ENCODE peak calls at places on chromosomes 4 and X, in ten cellular contexts. One of them, this sample, is unnamed.

GRCh38 chr4:1463088-1463926 is 57.1 kb upstream of the NKX1-1 start:
- DNase-seq in nucleus accumbens: no peak
- DNase-seq in kidney epithelial cell: no peak
- DNase-seq in Caco-2: no peak
- DNase-seq in foreskin fibroblast: peak
- DNase-seq in psoas muscle: no peak
- DNase-seq in omental fat pad: no peak
- DNase-seq in fibroblast of pulmonary artery: peak
- DNase-seq in pons: no peak
- DNase-seq in stimulated activated CD4-positive, alpha-beta T cell treated with anti-CD3 and anti-CD28 coated beads, Interleukin-15, amount 100 ng/mL, for 1 hour: no peak
- DNase-seq in this sample: no peak

GRCh38 chr4:15729910-15730533 is 27.2 kb downstream of the BST1 start:
- DNase-seq in pons: peak
- DNase-seq in foreskin fibroblast: peak
- DNase-seq in Caco-2: peak
- DNase-seq in nucleus accumbens: no peak
- DNase-seq in kidney epithelial cell: no peak
- DNase-seq in fibroblast of pulmonary artery: peak
- DNase-seq in psoas muscle: no peak
- DNase-seq in omental fat pad: no peak
- DNase-seq in stimulated activated CD4-positive, alpha-beta T cell treated with anti-CD3 and anti-CD28 coated beads, Interleukin-15, amount 100 ng/mL, for 1 hour: no peak
- DNase-seq in this sample: no peak

GRCh38 chr4:184953421-184953820 is 64.9 kb upstream of the HELT start:
- DNase-seq in pons: no peak
- DNase-seq in kidney epithelial cell: no peak
- DNase-seq in stimulated activated CD4-positive, alpha-beta T cell treated with anti-CD3 and anti-CD28 coated beads, Interleukin-15, amount 100 ng/mL, for 1 hour: no peak
- DNase-seq in foreskin fibroblast: no peak
- DNase-seq in Caco-2: no peak
- DNase-seq in nucleus accumbens: no peak
- DNase-seq in fibroblast of pulmonary artery: no peak
- DNase-seq in psoas muscle: no peak
- DNase-seq in omental fat pad: no peak
- DNase-seq in this sample: no peak

GRCh38 chrX:53695901-53696300 is 9.4 kb upstream of the HUWE1 start:
- DNase-seq in psoas muscle: no peak
- DNase-seq in foreskin fibroblast: no peak
- DNase-seq in kidney epithelial cell: no peak
- DNase-seq in Caco-2: no peak
- DNase-seq in pons: no peak
- DNase-seq in nucleus accumbens: peak
- DNase-seq in stimulated activated CD4-positive, alpha-beta T cell treated with anti-CD3 and anti-CD28 coated beads, Interleukin-15, amount 100 ng/mL, for 1 hour: no peak
- DNase-seq in omental fat pad: no peak
- DNase-seq in fibroblast of pulmonary artery: no peak
- DNase-seq in this sample: no peak

GRCh38 chr4:15476396-15476795 is 6.7 kb downstream of the CC2D2A start:
- DNase-seq in foreskin fibroblast: no peak
- DNase-seq in nucleus accumbens: no peak
- DNase-seq in pons: no peak
- DNase-seq in kidney epithelial cell: no peak
- DNase-seq in omental fat pad: no peak
- DNase-seq in Caco-2: no peak
- DNase-seq in psoas muscle: no peak
- DNase-seq in fibroblast of pulmonary artery: no peak
- DNase-seq in stimulated activated CD4-positive, alpha-beta T cell treated with anti-CD3 and anti-CD28 coated beads, Interleukin-15, amount 100 ng/mL, for 1 hour: no peak
- DNase-seq in this sample: no peak

GRCh38 chr4:169286562-169287301 is 16.0 kb upstream of the SH3RF1 start:
- DNase-seq in nucleus accumbens: no peak
- DNase-seq in stimulated activated CD4-positive, alpha-beta T cell treated with anti-CD3 and anti-CD28 coated beads, Interleukin-15, amount 100 ng/mL, for 1 hour: no peak
- DNase-seq in Caco-2: no peak
- DNase-seq in kidney epithelial cell: no peak
- DNase-seq in psoas muscle: no peak
- DNase-seq in fibroblast of pulmonary artery: peak
- DNase-seq in foreskin fibroblast: peak
- DNase-seq in pons: no peak
- DNase-seq in omental fat pad: no peak
- DNase-seq in this sample: no peak

GRCh38 chr4:11011249-11011648 is 326.7 kb upstream of the CLNK start:
- DNase-seq in pons: no peak
- DNase-seq in stimulated activated CD4-positive, alpha-beta T cell treated with anti-CD3 and anti-CD28 coated beads, Interleukin-15, amount 100 ng/mL, for 1 hour: no peak
- DNase-seq in fibroblast of pulmonary artery: no peak
- DNase-seq in nucleus accumbens: no peak
- DNase-seq in psoas muscle: no peak
- DNase-seq in foreskin fibroblast: no peak
- DNase-seq in omental fat pad: no peak
- DNase-seq in kidney epithelial cell: no peak
- DNase-seq in Caco-2: peak
- DNase-seq in this sample: no peak

GRCh38 chr4:108850407-108850709 is 87.5 kb upstream of the ETNPPL start:
- DNase-seq in omental fat pad: no peak
- DNase-seq in psoas muscle: no peak
- DNase-seq in kidney epithelial cell: no peak
- DNase-seq in nucleus accumbens: no peak
- DNase-seq in stimulated activated CD4-positive, alpha-beta T cell treated with anti-CD3 and anti-CD28 coated beads, Interleukin-15, amount 100 ng/mL, for 1 hour: no peak
- DNase-seq in Caco-2: no peak
- DNase-seq in fibroblast of pulmonary artery: no peak
- DNase-seq in pons: no peak
- DNase-seq in foreskin fibroblast: peak
- DNase-seq in this sample: no peak

GRCh38 chr4:185811509-185812364 is at the start of gene SORBS2:
- DNase-seq in fibroblast of pulmonary artery: peak
- DNase-seq in kidney epithelial cell: peak
- DNase-seq in foreskin fibroblast: peak
- DNase-seq in psoas muscle: no peak
- DNase-seq in Caco-2: peak
- DNase-seq in nucleus accumbens: no peak
- DNase-seq in pons: peak
- DNase-seq in omental fat pad: no peak
- DNase-seq in stimulated activated CD4-positive, alpha-beta T cell treated with anti-CD3 and anti-CD28 coated beads, Interleukin-15, amount 100 ng/mL, for 1 hour: no peak
- DNase-seq in this sample: peak

GRCh38 chr4:48483777-48484493 is 792 bp downstream of the SLC10A4 start:
- DNase-seq in pons: no peak
- DNase-seq in kidney epithelial cell: no peak
- DNase-seq in nucleus accumbens: no peak
- DNase-seq in omental fat pad: no peak
- DNase-seq in psoas muscle: peak
- DNase-seq in stimulated activated CD4-positive, alpha-beta T cell treated with anti-CD3 and anti-CD28 coated beads, Interleukin-15, amount 100 ng/mL, for 1 hour: no peak
- DNase-seq in foreskin fibroblast: peak
- DNase-seq in fibroblast of pulmonary artery: no peak
- DNase-seq in Caco-2: no peak
- DNase-seq in this sample: no peak

GRCh38 chrX:13376857-13377441 is 57.1 kb upstream of the ATXN3L start:
- DNase-seq in foreskin fibroblast: peak
- DNase-seq in omental fat pad: no peak
- DNase-seq in fibroblast of pulmonary artery: peak
- DNase-seq in Caco-2: no peak
- DNase-seq in nucleus accumbens: no peak
- DNase-seq in pons: no peak
- DNase-seq in stimulated activated CD4-positive, alpha-beta T cell treated with anti-CD3 and anti-CD28 coated beads, Interleukin-15, amount 100 ng/mL, for 1 hour: no peak
- DNase-seq in psoas muscle: no peak
- DNase-seq in kidney epithelial cell: no peak
- DNase-seq in this sample: peak

GRCh38 chrX:151359341-151359740 is 37.7 kb upstream of the VMA21 start:
- DNase-seq in pons: no peak
- DNase-seq in omental fat pad: no peak
- DNase-seq in foreskin fibroblast: no peak
- DNase-seq in Caco-2: no peak
- DNase-seq in nucleus accumbens: no peak
- DNase-seq in psoas muscle: no peak
- DNase-seq in kidney epithelial cell: no peak
- DNase-seq in stimulated activated CD4-positive, alpha-beta T cell treated with anti-CD3 and anti-CD28 coated beads, Interleukin-15, amount 100 ng/mL, for 1 hour: no peak
- DNase-seq in fibroblast of pulmonary artery: no peak
- DNase-seq in this sample: no peak

GRCh38 chr4:146522862-146523205 is 1.1 kb upstream of the SLC10A7 start:
- DNase-seq in omental fat pad: no peak
- DNase-seq in fibroblast of pulmonary artery: peak
- DNase-seq in kidney epithelial cell: no peak
- DNase-seq in nucleus accumbens: no peak
- DNase-seq in stimulated activated CD4-positive, alpha-beta T cell treated with anti-CD3 and anti-CD28 coated beads, Interleukin-15, amount 100 ng/mL, for 1 hour: no peak
- DNase-seq in psoas muscle: no peak
- DNase-seq in Caco-2: no peak
- DNase-seq in foreskin fibroblast: peak
- DNase-seq in pons: no peak
- DNase-seq in this sample: no peak

GRCh38 chrX:107730991-107731766 is 44.4 kb downstream of the TSC22D3 start:
- DNase-seq in nucleus accumbens: no peak
- DNase-seq in pons: no peak
- DNase-seq in omental fat pad: no peak
- DNase-seq in kidney epithelial cell: no peak
- DNase-seq in fibroblast of pulmonary artery: peak
- DNase-seq in stimulated activated CD4-positive, alpha-beta T cell treated with anti-CD3 and anti-CD28 coated beads, Interleukin-15, amount 100 ng/mL, for 1 hour: no peak
- DNase-seq in psoas muscle: no peak
- DNase-seq in foreskin fibroblast: no peak
- DNase-seq in Caco-2: no peak
- DNase-seq in this sample: no peak

GRCh38 chr4:1991596-1992434 is 17.0 kb downstream of the NELFA start:
- DNase-seq in fibroblast of pulmonary artery: no peak
- DNase-seq in stimulated activated CD4-positive, alpha-beta T cell treated with anti-CD3 and anti-CD28 coated beads, Interleukin-15, amount 100 ng/mL, for 1 hour: no peak
- DNase-seq in psoas muscle: no peak
- DNase-seq in nucleus accumbens: no peak
- DNase-seq in pons: no peak
- DNase-seq in foreskin fibroblast: no peak
- DNase-seq in omental fat pad: no peak
- DNase-seq in kidney epithelial cell: no peak
- DNase-seq in Caco-2: no peak
- DNase-seq in this sample: no peak

GRCh38 chr4:5366421-5366820 is 315.1 kb downstream of the STK32B start:
- DNase-seq in kidney epithelial cell: no peak
- DNase-seq in fibroblast of pulmonary artery: no peak
- DNase-seq in Caco-2: no peak
- DNase-seq in psoas muscle: no peak
- DNase-seq in pons: no peak
- DNase-seq in nucleus accumbens: no peak
- DNase-seq in stimulated activated CD4-positive, alpha-beta T cell treated with anti-CD3 and anti-CD28 coated beads, Interleukin-15, amount 100 ng/mL, for 1 hour: no peak
- DNase-seq in omental fat pad: no peak
- DNase-seq in foreskin fibroblast: no peak
- DNase-seq in this sample: no peak

GRCh38 chrX:8067754-8068469 is 103.2 kb downstream of the VCX2 start:
- DNase-seq in foreskin fibroblast: peak
- DNase-seq in Caco-2: no peak
- DNase-seq in stimulated activated CD4-positive, alpha-beta T cell treated with anti-CD3 and anti-CD28 coated beads, Interleukin-15, amount 100 ng/mL, for 1 hour: no peak
- DNase-seq in pons: no peak
- DNase-seq in fibroblast of pulmonary artery: peak
- DNase-seq in nucleus accumbens: no peak
- DNase-seq in kidney epithelial cell: no peak
- DNase-seq in omental fat pad: no peak
- DNase-seq in psoas muscle: no peak
- DNase-seq in this sample: no peak

GRCh38 chrX:7088968-7089615 is 58.4 kb upstream of the STS start:
- DNase-seq in Caco-2: peak
- DNase-seq in foreskin fibroblast: no peak
- DNase-seq in nucleus accumbens: no peak
- DNase-seq in psoas muscle: no peak
- DNase-seq in kidney epithelial cell: no peak
- DNase-seq in omental fat pad: no peak
- DNase-seq in stimulated activated CD4-positive, alpha-beta T cell treated with anti-CD3 and anti-CD28 coated beads, Interleukin-15, amount 100 ng/mL, for 1 hour: no peak
- DNase-seq in pons: no peak
- DNase-seq in fibroblast of pulmonary artery: no peak
- DNase-seq in this sample: no peak

GRCh38 chr4:138951764-138952163 is 63.8 kb upstream of the NOCT start:
- DNase-seq in kidney epithelial cell: no peak
- DNase-seq in Caco-2: no peak
- DNase-seq in nucleus accumbens: no peak
- DNase-seq in omental fat pad: no peak
- DNase-seq in psoas muscle: no peak
- DNase-seq in stimulated activated CD4-positive, alpha-beta T cell treated with anti-CD3 and anti-CD28 coated beads, Interleukin-15, amount 100 ng/mL, for 1 hour: no peak
- DNase-seq in fibroblast of pulmonary artery: no peak
- DNase-seq in pons: no peak
- DNase-seq in foreskin fibroblast: no peak
- DNase-seq in this sample: no peak

GRCh38 chr4:76007089-76007559 is at the start of gene CXCL9:
- DNase-seq in Caco-2: peak
- DNase-seq in nucleus accumbens: no peak
- DNase-seq in omental fat pad: no peak
- DNase-seq in psoas muscle: no peak
- DNase-seq in pons: no peak
- DNase-seq in kidney epithelial cell: no peak
- DNase-seq in foreskin fibroblast: no peak
- DNase-seq in stimulated activated CD4-positive, alpha-beta T cell treated with anti-CD3 and anti-CD28 coated beads, Interleukin-15, amount 100 ng/mL, for 1 hour: no peak
- DNase-seq in fibroblast of pulmonary artery: no peak
- DNase-seq in this sample: no peak

GRCh38 chr4:80197132-80197573 is at the start of gene PRDM8:
- DNase-seq in nucleus accumbens: peak
- DNase-seq in Caco-2: no peak
- DNase-seq in fibroblast of pulmonary artery: peak
- DNase-seq in stimulated activated CD4-positive, alpha-beta T cell treated with anti-CD3 and anti-CD28 coated beads, Interleukin-15, amount 100 ng/mL, for 1 hour: no peak
- DNase-seq in pons: no peak
- DNase-seq in foreskin fibroblast: peak
- DNase-seq in psoas muscle: no peak
- DNase-seq in omental fat pad: no peak
- DNase-seq in kidney epithelial cell: no peak
- DNase-seq in this sample: no peak

GRCh38 chr4:98601719-98602118 is 56.7 kb downstream of the TSPAN5 start:
- DNase-seq in Caco-2: no peak
- DNase-seq in fibroblast of pulmonary artery: peak
- DNase-seq in psoas muscle: no peak
- DNase-seq in nucleus accumbens: no peak
- DNase-seq in pons: no peak
- DNase-seq in stimulated activated CD4-positive, alpha-beta T cell treated with anti-CD3 and anti-CD28 coated beads, Interleukin-15, amount 100 ng/mL, for 1 hour: no peak
- DNase-seq in omental fat pad: no peak
- DNase-seq in kidney epithelial cell: peak
- DNase-seq in foreskin fibroblast: peak
- DNase-seq in this sample: no peak

GRCh38 chr4:121923306-121923705 is 28.6 kb downstream of the TRPC3 start:
- DNase-seq in Caco-2: no peak
- DNase-seq in pons: no peak
- DNase-seq in omental fat pad: no peak
- DNase-seq in kidney epithelial cell: no peak
- DNase-seq in nucleus accumbens: no peak
- DNase-seq in foreskin fibroblast: no peak
- DNase-seq in fibroblast of pulmonary artery: no peak
- DNase-seq in psoas muscle: no peak
- DNase-seq in stimulated activated CD4-positive, alpha-beta T cell treated with anti-CD3 and anti-CD28 coated beads, Interleukin-15, amount 100 ng/mL, for 1 hour: no peak
- DNase-seq in this sample: no peak

GRCh38 chr4:118920247-118920646 is 31.6 kb downstream of the SYNPO2 start:
- DNase-seq in kidney epithelial cell: peak
- DNase-seq in fibroblast of pulmonary artery: peak
- DNase-seq in nucleus accumbens: no peak
- DNase-seq in Caco-2: no peak
- DNase-seq in omental fat pad: no peak
- DNase-seq in pons: no peak
- DNase-seq in foreskin fibroblast: peak
- DNase-seq in psoas muscle: no peak
- DNase-seq in stimulated activated CD4-positive, alpha-beta T cell treated with anti-CD3 and anti-CD28 coated beads, Interleukin-15, amount 100 ng/mL, for 1 hour: no peak
- DNase-seq in this sample: no peak

GRCh38 chr4:1208970-1209704 is 36.8 kb upstream of the SPON2 start:
- DNase-seq in stimulated activated CD4-positive, alpha-beta T cell treated with anti-CD3 and anti-CD28 coated beads, Interleukin-15, amount 100 ng/mL, for 1 hour: no peak
- DNase-seq in foreskin fibroblast: peak
- DNase-seq in omental fat pad: no peak
- DNase-seq in fibroblast of pulmonary artery: peak
- DNase-seq in pons: no peak
- DNase-seq in Caco-2: no peak
- DNase-seq in nucleus accumbens: no peak
- DNase-seq in psoas muscle: peak
- DNase-seq in kidney epithelial cell: no peak
- DNase-seq in this sample: no peak

GRCh38 chr4:150280081-150280950 is 202.1 kb downstream of the DCLK2 start:
- DNase-seq in nucleus accumbens: no peak
- DNase-seq in stimulated activated CD4-positive, alpha-beta T cell treated with anti-CD3 and anti-CD28 coated beads, Interleukin-15, amount 100 ng/mL, for 1 hour: no peak
- DNase-seq in kidney epithelial cell: peak
- DNase-seq in foreskin fibroblast: peak
- DNase-seq in Caco-2: no peak
- DNase-seq in fibroblast of pulmonary artery: peak
- DNase-seq in psoas muscle: no peak
- DNase-seq in omental fat pad: no peak
- DNase-seq in pons: no peak
- DNase-seq in this sample: no peak

GRCh38 chr4:90537491-90537890 is 410.3 kb downstream of the CCSER1 start:
- DNase-seq in foreskin fibroblast: no peak
- DNase-seq in stimulated activated CD4-positive, alpha-beta T cell treated with anti-CD3 and anti-CD28 coated beads, Interleukin-15, amount 100 ng/mL, for 1 hour: no peak
- DNase-seq in omental fat pad: no peak
- DNase-seq in psoas muscle: no peak
- DNase-seq in fibroblast of pulmonary artery: peak
- DNase-seq in nucleus accumbens: no peak
- DNase-seq in pons: no peak
- DNase-seq in kidney epithelial cell: no peak
- DNase-seq in Caco-2: no peak
- DNase-seq in this sample: no peak

GRCh38 chr4:53119685-53120084 is 246.2 kb downstream of the SCFD2 start:
- DNase-seq in omental fat pad: no peak
- DNase-seq in psoas muscle: no peak
- DNase-seq in foreskin fibroblast: peak
- DNase-seq in Caco-2: peak
- DNase-seq in stimulated activated CD4-positive, alpha-beta T cell treated with anti-CD3 and anti-CD28 coated beads, Interleukin-15, amount 100 ng/mL, for 1 hour: no peak
- DNase-seq in fibroblast of pulmonary artery: peak
- DNase-seq in kidney epithelial cell: no peak
- DNase-seq in nucleus accumbens: no peak
- DNase-seq in pons: no peak
- DNase-seq in this sample: no peak